ENCODE peak calls at places on chromosomes 1 and 21, in six cellular contexts. One of them, this sample, is unnamed.

GRCh38 chr21:43864313-43864805 is 664 bp upstream of the AGPAT3 start:
- DNase-seq in HT-29: peak
- DNase-seq in activated T-cell treated with anti-CD3 and anti-CD28 coated beads, Interleukin-2, amount 50 U/mL, for 4 hours: peak
- DNase-seq in NCI-H82: peak
- DNase-seq in NCI-H2107: no peak
- DNase-seq in stimulated activated CD4-positive, alpha-beta T cell treated with anti-CD3 and anti-CD28 coated beads, Interleukin-2, amount 100 ng/mL, for 48 hours: peak
- DNase-seq in this sample: peak

GRCh38 chr1:9724706-9725476 is 73.4 kb downstream of the PIK3CD start:
- DNase-seq in activated T-cell treated with anti-CD3 and anti-CD28 coated beads, Interleukin-2, amount 50 U/mL, for 4 hours: peak
- DNase-seq in stimulated activated CD4-positive, alpha-beta T cell treated with anti-CD3 and anti-CD28 coated beads, Interleukin-2, amount 100 ng/mL, for 48 hours: peak
- DNase-seq in NCI-H82: peak
- DNase-seq in HT-29: peak
- DNase-seq in NCI-H2107: no peak
- DNase-seq in this sample: peak

GRCh38 chr1:11357291-11357690 is 84.3 kb downstream of the UBIAD1 start:
- DNase-seq in activated T-cell treated with anti-CD3 and anti-CD28 coated beads, Interleukin-2, amount 50 U/mL, for 4 hours: no peak
- DNase-seq in HT-29: no peak
- DNase-seq in stimulated activated CD4-positive, alpha-beta T cell treated with anti-CD3 and anti-CD28 coated beads, Interleukin-2, amount 100 ng/mL, for 48 hours: no peak
- DNase-seq in NCI-H82: no peak
- DNase-seq in NCI-H2107: no peak
- DNase-seq in this sample: no peak

GRCh38 chr1:84877592-84877991 is 15.4 kb downstream of the LPAR3 start:
- DNase-seq in activated T-cell treated with anti-CD3 and anti-CD28 coated beads, Interleukin-2, amount 50 U/mL, for 4 hours: no peak
- DNase-seq in HT-29: no peak
- DNase-seq in NCI-H2107: no peak
- DNase-seq in stimulated activated CD4-positive, alpha-beta T cell treated with anti-CD3 and anti-CD28 coated beads, Interleukin-2, amount 100 ng/mL, for 48 hours: no peak
- DNase-seq in NCI-H82: no peak
- DNase-seq in this sample: no peak

GRCh38 chr21:35511298-35512162 is 462.4 kb upstream of the RUNX1 start:
- DNase-seq in activated T-cell treated with anti-CD3 and anti-CD28 coated beads, Interleukin-2, amount 50 U/mL, for 4 hours: no peak
- DNase-seq in stimulated activated CD4-positive, alpha-beta T cell treated with anti-CD3 and anti-CD28 coated beads, Interleukin-2, amount 100 ng/mL, for 48 hours: no peak
- DNase-seq in NCI-H2107: no peak
- DNase-seq in NCI-H82: no peak
- DNase-seq in HT-29: no peak
- DNase-seq in this sample: no peak

GRCh38 chr1:207239874-207240273 is 81.6 kb upstream of the CD55 start:
- DNase-seq in HT-29: peak
- DNase-seq in NCI-H82: no peak
- DNase-seq in NCI-H2107: no peak
- DNase-seq in activated T-cell treated with anti-CD3 and anti-CD28 coated beads, Interleukin-2, amount 50 U/mL, for 4 hours: no peak
- DNase-seq in stimulated activated CD4-positive, alpha-beta T cell treated with anti-CD3 and anti-CD28 coated beads, Interleukin-2, amount 100 ng/mL, for 48 hours: no peak
- DNase-seq in this sample: no peak

GRCh38 chr1:178273707-178274410 is 180.0 kb downstream of the RASAL2 start:
- DNase-seq in HT-29: no peak
- DNase-seq in activated T-cell treated with anti-CD3 and anti-CD28 coated beads, Interleukin-2, amount 50 U/mL, for 4 hours: no peak
- DNase-seq in NCI-H2107: no peak
- DNase-seq in stimulated activated CD4-positive, alpha-beta T cell treated with anti-CD3 and anti-CD28 coated beads, Interleukin-2, amount 100 ng/mL, for 48 hours: no peak
- DNase-seq in NCI-H82: no peak
- DNase-seq in this sample: no peak

GRCh38 chr1:91152331-91152730 is 130.5 kb upstream of the ZNF644 start:
- DNase-seq in stimulated activated CD4-positive, alpha-beta T cell treated with anti-CD3 and anti-CD28 coated beads, Interleukin-2, amount 100 ng/mL, for 48 hours: no peak
- DNase-seq in NCI-H2107: no peak
- DNase-seq in HT-29: no peak
- DNase-seq in activated T-cell treated with anti-CD3 and anti-CD28 coated beads, Interleukin-2, amount 50 U/mL, for 4 hours: no peak
- DNase-seq in NCI-H82: no peak
- DNase-seq in this sample: no peak

GRCh38 chr1:172185206-172185605 is 235.3 kb upstream of the C1orf105 start:
- DNase-seq in HT-29: no peak
- DNase-seq in NCI-H2107: no peak
- DNase-seq in activated T-cell treated with anti-CD3 and anti-CD28 coated beads, Interleukin-2, amount 50 U/mL, for 4 hours: no peak
- DNase-seq in stimulated activated CD4-positive, alpha-beta T cell treated with anti-CD3 and anti-CD28 coated beads, Interleukin-2, amount 100 ng/mL, for 48 hours: no peak
- DNase-seq in NCI-H82: no peak
- DNase-seq in this sample: no peak

GRCh38 chr1:214514032-214514818 is 37.2 kb downstream of the PTPN14 start:
- DNase-seq in NCI-H2107: no peak
- DNase-seq in NCI-H82: no peak
- DNase-seq in activated T-cell treated with anti-CD3 and anti-CD28 coated beads, Interleukin-2, amount 50 U/mL, for 4 hours: no peak
- DNase-seq in stimulated activated CD4-positive, alpha-beta T cell treated with anti-CD3 and anti-CD28 coated beads, Interleukin-2, amount 100 ng/mL, for 48 hours: no peak
- DNase-seq in HT-29: no peak
- DNase-seq in this sample: no peak

GRCh38 chr1:199089393-199090122 is 450.7 kb downstream of the PTPRC start:
- DNase-seq in HT-29: no peak
- DNase-seq in stimulated activated CD4-positive, alpha-beta T cell treated with anti-CD3 and anti-CD28 coated beads, Interleukin-2, amount 100 ng/mL, for 48 hours: no peak
- DNase-seq in activated T-cell treated with anti-CD3 and anti-CD28 coated beads, Interleukin-2, amount 50 U/mL, for 4 hours: peak
- DNase-seq in NCI-H2107: no peak
- DNase-seq in NCI-H82: no peak
- DNase-seq in this sample: no peak

GRCh38 chr1:157110003-157110402 is 10.4 kb upstream of the ETV3L start:
- DNase-seq in stimulated activated CD4-positive, alpha-beta T cell treated with anti-CD3 and anti-CD28 coated beads, Interleukin-2, amount 100 ng/mL, for 48 hours: no peak
- DNase-seq in NCI-H2107: no peak
- DNase-seq in HT-29: no peak
- DNase-seq in activated T-cell treated with anti-CD3 and anti-CD28 coated beads, Interleukin-2, amount 50 U/mL, for 4 hours: no peak
- DNase-seq in NCI-H82: peak
- DNase-seq in this sample: peak

GRCh38 chr21:41630249-41630648 is 122.3 kb upstream of the TMPRSS2 start:
- DNase-seq in stimulated activated CD4-positive, alpha-beta T cell treated with anti-CD3 and anti-CD28 coated beads, Interleukin-2, amount 100 ng/mL, for 48 hours: no peak
- DNase-seq in NCI-H82: no peak
- DNase-seq in activated T-cell treated with anti-CD3 and anti-CD28 coated beads, Interleukin-2, amount 50 U/mL, for 4 hours: no peak
- DNase-seq in NCI-H2107: no peak
- DNase-seq in HT-29: peak
- DNase-seq in this sample: no peak

GRCh38 chr1:177119311-177119710 is 45.2 kb downstream of the ASTN1 start:
- DNase-seq in NCI-H2107: no peak
- DNase-seq in HT-29: no peak
- DNase-seq in activated T-cell treated with anti-CD3 and anti-CD28 coated beads, Interleukin-2, amount 50 U/mL, for 4 hours: no peak
- DNase-seq in stimulated activated CD4-positive, alpha-beta T cell treated with anti-CD3 and anti-CD28 coated beads, Interleukin-2, amount 100 ng/mL, for 48 hours: no peak
- DNase-seq in NCI-H82: peak
- DNase-seq in this sample: no peak

GRCh38 chr1:163561570-163562295 is 240.0 kb downstream of the NUF2 start:
- DNase-seq in activated T-cell treated with anti-CD3 and anti-CD28 coated beads, Interleukin-2, amount 50 U/mL, for 4 hours: no peak
- DNase-seq in stimulated activated CD4-positive, alpha-beta T cell treated with anti-CD3 and anti-CD28 coated beads, Interleukin-2, amount 100 ng/mL, for 48 hours: no peak
- DNase-seq in HT-29: peak
- DNase-seq in NCI-H82: peak
- DNase-seq in NCI-H2107: peak
- DNase-seq in this sample: peak

GRCh38 chr1:40102896-40103295 is 5.8 kb upstream of the PPT1 start:
- DNase-seq in activated T-cell treated with anti-CD3 and anti-CD28 coated beads, Interleukin-2, amount 50 U/mL, for 4 hours: no peak
- DNase-seq in HT-29: no peak
- DNase-seq in stimulated activated CD4-positive, alpha-beta T cell treated with anti-CD3 and anti-CD28 coated beads, Interleukin-2, amount 100 ng/mL, for 48 hours: no peak
- DNase-seq in NCI-H82: no peak
- DNase-seq in NCI-H2107: no peak
- DNase-seq in this sample: no peak

GRCh38 chr1:197471248-197472035 is 203.4 kb downstream of the CRB1 start:
- DNase-seq in stimulated activated CD4-positive, alpha-beta T cell treated with anti-CD3 and anti-CD28 coated beads, Interleukin-2, amount 100 ng/mL, for 48 hours: no peak
- DNase-seq in HT-29: no peak
- DNase-seq in NCI-H82: no peak
- DNase-seq in activated T-cell treated with anti-CD3 and anti-CD28 coated beads, Interleukin-2, amount 50 U/mL, for 4 hours: no peak
- DNase-seq in NCI-H2107: no peak
- DNase-seq in this sample: no peak

GRCh38 chr1:25795955-25796806 is 3.8 kb upstream of the SELENON start:
- DNase-seq in NCI-H82: no peak
- DNase-seq in HT-29: no peak
- DNase-seq in stimulated activated CD4-positive, alpha-beta T cell treated with anti-CD3 and anti-CD28 coated beads, Interleukin-2, amount 100 ng/mL, for 48 hours: no peak
- DNase-seq in NCI-H2107: peak
- DNase-seq in activated T-cell treated with anti-CD3 and anti-CD28 coated beads, Interleukin-2, amount 50 U/mL, for 4 hours: peak
- DNase-seq in this sample: no peak

GRCh38 chr1:221517961-221518360 is 223.9 kb downstream of the DUSP10 start:
- DNase-seq in activated T-cell treated with anti-CD3 and anti-CD28 coated beads, Interleukin-2, amount 50 U/mL, for 4 hours: no peak
- DNase-seq in HT-29: no peak
- DNase-seq in stimulated activated CD4-positive, alpha-beta T cell treated with anti-CD3 and anti-CD28 coated beads, Interleukin-2, amount 100 ng/mL, for 48 hours: no peak
- DNase-seq in NCI-H82: no peak
- DNase-seq in NCI-H2107: no peak
- DNase-seq in this sample: no peak

GRCh38 chr1:113456967-113457366 is 66.7 kb downstream of the MAGI3 start:
- DNase-seq in stimulated activated CD4-positive, alpha-beta T cell treated with anti-CD3 and anti-CD28 coated beads, Interleukin-2, amount 100 ng/mL, for 48 hours: no peak
- DNase-seq in NCI-H2107: no peak
- DNase-seq in HT-29: peak
- DNase-seq in NCI-H82: no peak
- DNase-seq in activated T-cell treated with anti-CD3 and anti-CD28 coated beads, Interleukin-2, amount 50 U/mL, for 4 hours: no peak
- DNase-seq in this sample: no peak

GRCh38 chr1:19260211-19261138 is 8.9 kb downstream of the MRTO4 start:
- DNase-seq in HT-29: peak
- DNase-seq in NCI-H2107: peak
- DNase-seq in activated T-cell treated with anti-CD3 and anti-CD28 coated beads, Interleukin-2, amount 50 U/mL, for 4 hours: no peak
- DNase-seq in NCI-H82: peak
- DNase-seq in stimulated activated CD4-positive, alpha-beta T cell treated with anti-CD3 and anti-CD28 coated beads, Interleukin-2, amount 100 ng/mL, for 48 hours: no peak
- DNase-seq in this sample: peak

GRCh38 chr1:180415985-180416633 is 86.3 kb downstream of the ACBD6 start:
- DNase-seq in HT-29: peak
- DNase-seq in activated T-cell treated with anti-CD3 and anti-CD28 coated beads, Interleukin-2, amount 50 U/mL, for 4 hours: no peak
- DNase-seq in stimulated activated CD4-positive, alpha-beta T cell treated with anti-CD3 and anti-CD28 coated beads, Interleukin-2, amount 100 ng/mL, for 48 hours: no peak
- DNase-seq in NCI-H82: peak
- DNase-seq in NCI-H2107: peak
- DNase-seq in this sample: no peak

GRCh38 chr1:22711071-22711470 is 432 bp downstream of the EPHB2 start:
- DNase-seq in stimulated activated CD4-positive, alpha-beta T cell treated with anti-CD3 and anti-CD28 coated beads, Interleukin-2, amount 100 ng/mL, for 48 hours: no peak
- DNase-seq in activated T-cell treated with anti-CD3 and anti-CD28 coated beads, Interleukin-2, amount 50 U/mL, for 4 hours: no peak
- DNase-seq in NCI-H82: no peak
- DNase-seq in NCI-H2107: no peak
- DNase-seq in HT-29: no peak
- DNase-seq in this sample: no peak

This sample was measured in WERI-Rb-1.